ENCODE peak calls at places on chromosomes 16 and 17, in four cellular contexts. One of them, this sample, is unnamed.
A peak's percentile ranks its signal among the peaks of the same experiment; 100 is the strongest.

GRCh38 chr16:11602321-11602720 is 15.6 kb upstream of the LITAF start:
- DNase-seq in neural progenitor cell: no peak
- DNase-seq in DND-41: no peak
- DNase-seq in PC-9: no peak
- DNase-seq in this sample: no peak

GRCh38 chr16:21222495-21223337 is 10.8 kb upstream of the ANKS4B start:
- DNase-seq in PC-9: no peak
- DNase-seq in DND-41: no peak
- DNase-seq in neural progenitor cell: no peak
- DNase-seq in this sample: no peak

GRCh38 chr16:86773339-86773715 is 195.0 kb downstream of the FOXL1 start:
- DNase-seq in DND-41: no peak
- DNase-seq in neural progenitor cell: no peak
- DNase-seq in PC-9: no peak
- DNase-seq in this sample: no peak

GRCh38 chr16:973366-973765 is 2.6 kb upstream of the LMF1 start:
- DNase-seq in DND-41: no peak
- DNase-seq in neural progenitor cell: no peak
- DNase-seq in PC-9: no peak
- DNase-seq in this sample: no peak

GRCh38 chr17:81398170-81398854 is 3.1 kb downstream of the BAHCC1 start:
- DNase-seq in DND-41: peak; percentile 11
- DNase-seq in PC-9: no peak
- DNase-seq in neural progenitor cell: peak; percentile 75
- DNase-seq in this sample: peak; percentile 56

GRCh38 chr17:64236827-64237403 is 26.1 kb downstream of the TEX2 start:
- DNase-seq in PC-9: no peak
- DNase-seq in DND-41: no peak
- DNase-seq in neural progenitor cell: peak; percentile 45
- DNase-seq in this sample: no peak

GRCh38 chr16:14505846-14506245 is 124.2 kb downstream of the PARN start:
- DNase-seq in neural progenitor cell: no peak
- DNase-seq in PC-9: peak; percentile 64
- DNase-seq in DND-41: no peak
- DNase-seq in this sample: peak; percentile 69

GRCh38 chr16:31460582-31461002 is 1.3 kb downstream of the ARMC5 start:
- DNase-seq in neural progenitor cell: peak; percentile 58
- DNase-seq in PC-9: peak; percentile 43
- DNase-seq in DND-41: peak; percentile 44
- DNase-seq in this sample: peak; percentile 39

GRCh38 chr16:72560617-72561016 is 388.7 kb upstream of the PMFBP1 start:
- DNase-seq in DND-41: no peak
- DNase-seq in PC-9: no peak
- DNase-seq in neural progenitor cell: no peak
- DNase-seq in this sample: no peak

GRCh38 chr16:84294196-84295142 is at the start of gene WFDC1:
- DNase-seq in neural progenitor cell: peak; percentile 37
- DNase-seq in PC-9: no peak
- DNase-seq in DND-41: no peak
- DNase-seq in this sample: no peak

GRCh38 chr17:43528319-43528987 is 17.7 kb downstream of the ETV4 start:
- DNase-seq in DND-41: no peak
- DNase-seq in neural progenitor cell: no peak
- DNase-seq in PC-9: no peak
- DNase-seq in this sample: no peak

GRCh38 chr17:50676065-50676975 is 31.4 kb downstream of the ANKRD40 start:
- DNase-seq in DND-41: no peak
- DNase-seq in neural progenitor cell: no peak
- DNase-seq in PC-9: no peak
- DNase-seq in this sample: no peak

GRCh38 chr16:3645108-3645503 is 9.4 kb upstream of the DNASE1 start:
- DNase-seq in DND-41: no peak
- DNase-seq in neural progenitor cell: no peak
- DNase-seq in PC-9: no peak
- DNase-seq in this sample: no peak

GRCh38 chr16:4613636-4614570 is 785 bp downstream of the UBALD1 start:
- DNase-seq in DND-41: peak; percentile 45
- DNase-seq in PC-9: no peak
- DNase-seq in neural progenitor cell: peak; percentile 70
- DNase-seq in this sample: peak; percentile 23

GRCh38 chr17:9729034-9729650 is 62.2 kb downstream of the DHRS7C start:
- DNase-seq in PC-9: peak; percentile 47
- DNase-seq in DND-41: peak; percentile 25
- DNase-seq in neural progenitor cell: peak; percentile 56
- DNase-seq in this sample: peak; percentile 41

GRCh38 chr16:3578121-3578520 is 918 bp upstream of the NLRC3 start:
- DNase-seq in DND-41: peak; percentile 23
- DNase-seq in PC-9: no peak
- DNase-seq in neural progenitor cell: no peak
- DNase-seq in this sample: no peak

DNA sequence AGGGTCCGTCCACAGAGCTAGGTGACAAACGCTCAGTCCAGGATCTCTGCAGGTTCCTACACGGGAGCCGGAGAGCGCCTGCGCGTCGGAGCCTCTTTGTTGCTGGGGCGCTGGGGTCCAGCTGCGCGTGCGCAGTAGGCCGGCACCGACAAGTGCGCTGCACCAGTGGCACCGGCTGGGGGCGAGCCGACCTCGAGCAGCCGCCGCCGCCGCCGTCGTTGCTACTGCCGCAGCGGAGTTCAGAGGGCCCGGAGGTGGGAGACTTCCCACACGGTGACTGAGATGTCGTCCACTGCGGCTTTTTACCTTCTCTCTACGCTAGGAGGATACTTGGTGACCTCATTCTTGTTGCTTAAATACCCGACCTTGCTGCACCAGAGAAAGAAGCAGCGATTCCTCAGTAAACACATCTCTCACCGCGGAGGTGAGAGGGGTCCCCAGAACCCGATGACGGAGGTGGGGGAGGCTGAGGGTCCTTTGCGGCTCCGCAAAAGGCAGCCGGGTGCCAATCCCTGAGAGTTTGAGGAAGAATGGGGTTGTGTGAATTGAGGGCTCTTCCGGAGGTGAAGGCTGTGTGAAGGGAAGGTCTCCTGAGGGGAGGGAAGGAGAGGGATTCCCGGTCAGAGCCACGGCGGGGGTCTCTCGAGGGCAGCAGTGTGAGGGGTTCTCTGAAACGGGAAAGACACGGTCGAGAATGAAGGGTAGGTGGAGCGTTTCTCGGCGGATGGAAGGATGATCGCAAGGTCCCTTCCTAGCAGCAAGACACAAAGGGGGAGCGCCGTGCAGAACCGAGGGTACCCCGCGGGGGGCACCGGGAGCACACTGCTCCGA is at the start of gene GDPD1:
- DNase-seq in PC-9: peak; percentile 91
- DNase-seq in neural progenitor cell: peak; percentile 99
- DNase-seq in DND-41: peak; percentile 96
- DNase-seq in this sample: peak; percentile 86
- TF ChIP-seq EZH2 in PC-9: no peak
- TF ChIP-seq EZH2 in neural progenitor cell: peak; percentile 36
- TF ChIP-seq EZH2 in DND-41: no peak
- TF ChIP-seq EZH2 in this sample: no peak

GRCh38 chr16:70714526-70715112 is 28.8 kb upstream of the MTSS2 start:
- DNase-seq in PC-9: no peak
- DNase-seq in neural progenitor cell: no peak
- DNase-seq in DND-41: no peak
- DNase-seq in this sample: no peak

GRCh38 chr16:70717817-70718216 is 32.0 kb upstream of the MTSS2 start:
- DNase-seq in PC-9: no peak
- DNase-seq in neural progenitor cell: no peak
- DNase-seq in DND-41: no peak
- DNase-seq in this sample: no peak

GRCh38 chr16:70715860-70716357 is 30.1 kb upstream of the MTSS2 start:
- DNase-seq in DND-41: no peak
- DNase-seq in PC-9: no peak
- DNase-seq in neural progenitor cell: no peak
- DNase-seq in this sample: no peak

GRCh38 chr16:70715113-70715711 is 29.4 kb upstream of the MTSS2 start:
- DNase-seq in DND-41: no peak
- DNase-seq in neural progenitor cell: no peak
- DNase-seq in PC-9: peak; percentile 93
- DNase-seq in this sample: peak; percentile 99

GRCh38 chr16:70717065-70717464 is 31.2 kb upstream of the MTSS2 start:
- DNase-seq in DND-41: no peak
- DNase-seq in PC-9: no peak
- DNase-seq in neural progenitor cell: no peak
- DNase-seq in this sample: no peak
- TF ChIP-seq EZH2 in DND-41: no peak
- TF ChIP-seq EZH2 in PC-9: no peak
- TF ChIP-seq EZH2 in neural progenitor cell: no peak
- TF ChIP-seq EZH2 in this sample: no peak

GRCh38 chr17:57913576-57914273 is 41.5 kb downstream of the CUEDC1 start:
- DNase-seq in neural progenitor cell: no peak
- DNase-seq in DND-41: no peak
- DNase-seq in PC-9: no peak
- DNase-seq in this sample: no peak
- TF ChIP-seq EZH2 in neural progenitor cell: no peak
- TF ChIP-seq EZH2 in DND-41: no peak
- TF ChIP-seq EZH2 in PC-9: no peak
- TF ChIP-seq EZH2 in this sample: no peak

GRCh38 chr17:78231991-78232759 is 744 bp downstream of the TMEM235 start:
- DNase-seq in neural progenitor cell: peak; percentile 78
- DNase-seq in PC-9: no peak
- DNase-seq in DND-41: no peak
- DNase-seq in this sample: no peak
- TF ChIP-seq EZH2 in neural progenitor cell: peak; percentile 70
- TF ChIP-seq EZH2 in PC-9: no peak
- TF ChIP-seq EZH2 in DND-41: no peak
- TF ChIP-seq EZH2 in this sample: no peak

GRCh38 chr17:42288078-42288984 is at the start of gene STAT5A:
- DNase-seq in neural progenitor cell: peak; percentile 82
- DNase-seq in PC-9: peak; percentile 51
- DNase-seq in DND-41: peak; percentile 72
- DNase-seq in this sample: peak; percentile 21
- TF ChIP-seq EZH2 in neural progenitor cell: peak; percentile 84
- TF ChIP-seq EZH2 in PC-9: no peak
- TF ChIP-seq EZH2 in DND-41: peak; percentile 80
- TF ChIP-seq EZH2 in this sample: no peak

DNA sequence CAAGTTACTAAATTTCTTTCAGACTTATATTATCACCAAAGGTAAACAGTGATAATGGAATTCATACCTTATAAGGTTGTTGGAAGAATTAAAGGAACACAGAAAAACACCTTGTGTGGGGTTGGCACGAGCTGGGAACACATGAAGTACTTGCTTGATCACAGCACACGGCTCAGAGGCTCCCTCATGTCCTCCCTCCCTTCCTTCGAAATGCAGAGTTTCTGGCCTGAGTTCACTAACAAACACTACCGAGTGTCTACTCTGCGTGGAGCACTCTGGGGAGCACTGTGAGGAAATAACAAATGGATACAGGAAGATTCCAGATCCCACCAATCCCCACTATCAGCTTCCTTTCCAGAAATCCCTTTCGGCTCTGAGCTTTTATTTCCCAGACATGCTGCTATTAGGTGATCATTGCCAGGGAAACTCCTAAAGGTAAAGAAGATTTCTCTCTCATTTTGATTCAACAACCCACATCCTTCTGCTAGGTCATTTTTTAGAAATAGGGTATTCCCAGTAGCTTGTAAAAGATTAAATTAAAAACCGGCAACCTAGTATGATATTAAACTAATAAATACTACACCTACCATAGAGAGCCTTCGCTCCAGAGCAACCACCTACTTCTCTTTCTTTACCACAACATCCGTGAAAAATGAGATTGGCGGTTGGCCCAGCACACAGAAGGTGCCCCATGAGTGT is 6.1 kb upstream of the HNF1B start:
- DNase-seq in neural progenitor cell: no peak
- DNase-seq in PC-9: no peak
- DNase-seq in DND-41: no peak
- DNase-seq in this sample: no peak
- TF ChIP-seq EZH2 in neural progenitor cell: peak; percentile 3
- TF ChIP-seq EZH2 in PC-9: no peak
- TF ChIP-seq EZH2 in DND-41: no peak
- TF ChIP-seq EZH2 in this sample: no peak

GRCh38 chr17:47850373-47850691 is 631 bp downstream of the SP6 start:
- DNase-seq in neural progenitor cell: no peak
- DNase-seq in PC-9: no peak
- DNase-seq in DND-41: no peak
- DNase-seq in this sample: no peak
- TF ChIP-seq EZH2 in neural progenitor cell: no peak
- TF ChIP-seq EZH2 in PC-9: no peak
- TF ChIP-seq EZH2 in DND-41: no peak
- TF ChIP-seq EZH2 in this sample: no peak

GRCh38 chr17:68576137-68576536 is 25.0 kb downstream of the FAM20A start:
- DNase-seq in DND-41: no peak
- DNase-seq in neural progenitor cell: no peak
- DNase-seq in PC-9: no peak
- DNase-seq in this sample: no peak
- TF ChIP-seq EZH2 in DND-41: no peak
- TF ChIP-seq EZH2 in neural progenitor cell: no peak
- TF ChIP-seq EZH2 in PC-9: no peak
- TF ChIP-seq EZH2 in this sample: no peak